ENCODE peak calls at places on chromosomes 3 and 15, in six cellular contexts. One of them, this sample, is unnamed.
A peak's percentile ranks its signal among the peaks of the same experiment; 100 is the strongest.

GRCh38 chr3:178325330-178325729 is 210.9 kb upstream of the KCNMB2 start:
- DNase-seq in HepG2: no peak
- DNase-seq in gastrocnemius medialis: no peak
- DNase-seq in transverse colon: no peak
- DNase-seq in endothelial cell of umbilical vein: peak; percentile 76
- DNase-seq in stomach: no peak
- DNase-seq in this sample: no peak

GRCh38 chr3:27141668-27142067 is 227.5 kb downstream of the NEK10 start:
- DNase-seq in HepG2: no peak
- DNase-seq in gastrocnemius medialis: no peak
- DNase-seq in transverse colon: no peak
- DNase-seq in endothelial cell of umbilical vein: no peak
- DNase-seq in stomach: no peak
- DNase-seq in this sample: no peak

GRCh38 chr15:80159301-80159700 is 6.5 kb downstream of the FAH start:
- DNase-seq in HepG2: no peak
- DNase-seq in gastrocnemius medialis: no peak
- DNase-seq in transverse colon: no peak
- DNase-seq in endothelial cell of umbilical vein: no peak
- DNase-seq in stomach: no peak
- DNase-seq in this sample: no peak

GRCh38 chr15:80533934-80534333 is 129.8 kb downstream of the ARNT2 start:
- DNase-seq in HepG2: no peak
- DNase-seq in gastrocnemius medialis: no peak
- DNase-seq in transverse colon: no peak
- DNase-seq in endothelial cell of umbilical vein: no peak
- DNase-seq in stomach: no peak
- DNase-seq in this sample: no peak

GRCh38 chr3:11155341-11156025 is 1.2 kb downstream of the HRH1 start:
- DNase-seq in HepG2: peak; percentile 24
- DNase-seq in gastrocnemius medialis: peak; percentile 48
- DNase-seq in transverse colon: peak; percentile 74
- DNase-seq in endothelial cell of umbilical vein: peak; percentile 84
- DNase-seq in stomach: peak; percentile 43
- DNase-seq in this sample: no peak

GRCh38 chr3:183924543-183924942 is 39.9 kb upstream of the PARL start:
- DNase-seq in HepG2: no peak
- DNase-seq in gastrocnemius medialis: no peak
- DNase-seq in transverse colon: no peak
- DNase-seq in endothelial cell of umbilical vein: no peak
- DNase-seq in stomach: no peak
- DNase-seq in this sample: no peak

GRCh38 chr15:90214553-90215205 is 13.5 kb downstream of the SEMA4B start:
- DNase-seq in HepG2: no peak
- DNase-seq in gastrocnemius medialis: no peak
- DNase-seq in transverse colon: no peak
- DNase-seq in endothelial cell of umbilical vein: no peak
- DNase-seq in stomach: no peak
- DNase-seq in this sample: no peak

GRCh38 chr3:127074900-127075360 is 92.0 kb downstream of the PLXNA1 start:
- DNase-seq in HepG2: no peak
- DNase-seq in gastrocnemius medialis: peak; percentile 26
- DNase-seq in transverse colon: no peak
- DNase-seq in endothelial cell of umbilical vein: no peak
- DNase-seq in stomach: no peak
- DNase-seq in this sample: no peak

GRCh38 chr15:70495988-70496387 is 267.4 kb downstream of the UACA start:
- DNase-seq in HepG2: no peak
- DNase-seq in gastrocnemius medialis: no peak
- DNase-seq in transverse colon: no peak
- DNase-seq in endothelial cell of umbilical vein: no peak
- DNase-seq in stomach: no peak
- DNase-seq in this sample: no peak

GRCh38 chr3:189961525-189962161 is 159.1 kb downstream of the P3H2 start:
- DNase-seq in HepG2: peak; percentile 67
- DNase-seq in gastrocnemius medialis: peak; percentile 60
- DNase-seq in transverse colon: peak; percentile 82
- DNase-seq in endothelial cell of umbilical vein: peak; percentile 89
- DNase-seq in stomach: peak; percentile 83
- DNase-seq in this sample: peak; percentile 66

GRCh38 chr3:151431940-151432339 is 28.9 kb downstream of the IGSF10 start:
- DNase-seq in HepG2: no peak
- DNase-seq in gastrocnemius medialis: no peak
- DNase-seq in transverse colon: no peak
- DNase-seq in endothelial cell of umbilical vein: no peak
- DNase-seq in stomach: no peak
- DNase-seq in this sample: no peak

GRCh38 chr3:152298393-152299242 is 29.9 kb downstream of the MBNL1 start:
- DNase-seq in HepG2: peak; percentile 97
- DNase-seq in gastrocnemius medialis: peak; percentile 77
- DNase-seq in transverse colon: peak; percentile 57
- DNase-seq in endothelial cell of umbilical vein: peak; percentile 88
- DNase-seq in stomach: peak; percentile 36
- DNase-seq in this sample: peak; percentile 80

GRCh38 chr3:61053781-61054496 is 197.3 kb downstream of the FHIT start:
- DNase-seq in HepG2: peak; percentile 7
- DNase-seq in gastrocnemius medialis: no peak
- DNase-seq in transverse colon: no peak
- DNase-seq in endothelial cell of umbilical vein: no peak
- DNase-seq in stomach: no peak
- DNase-seq in this sample: no peak

GRCh38 chr3:184629555-184630160 is 68.1 kb downstream of the EPHB3 start:
- DNase-seq in HepG2: no peak
- DNase-seq in gastrocnemius medialis: no peak
- DNase-seq in transverse colon: no peak
- DNase-seq in endothelial cell of umbilical vein: no peak
- DNase-seq in stomach: peak; percentile 32
- DNase-seq in this sample: no peak

GRCh38 chr3:22887664-22888291 is 315.3 kb upstream of the UBE2E2 start:
- DNase-seq in HepG2: no peak
- DNase-seq in gastrocnemius medialis: no peak
- DNase-seq in transverse colon: peak; percentile 19
- DNase-seq in endothelial cell of umbilical vein: peak; percentile 4
- DNase-seq in stomach: no peak
- DNase-seq in this sample: no peak

GRCh38 chr3:150408232-150409124 is at the start of gene TSC22D2:
- DNase-seq in HepG2: peak; percentile 80
- DNase-seq in gastrocnemius medialis: peak; percentile 93
- DNase-seq in transverse colon: peak; percentile 92
- DNase-seq in endothelial cell of umbilical vein: peak; percentile 95
- DNase-seq in stomach: peak; percentile 97
- DNase-seq in this sample: peak; percentile 96

GRCh38 chr3:40615110-40615915 is 90.6 kb downstream of the ZNF621 start:
- DNase-seq in HepG2: no peak
- DNase-seq in gastrocnemius medialis: no peak
- DNase-seq in transverse colon: no peak
- DNase-seq in endothelial cell of umbilical vein: no peak
- DNase-seq in stomach: no peak
- DNase-seq in this sample: no peak

GRCh38 chr15:29736745-29737023 is 85.6 kb downstream of the TJP1 start:
- DNase-seq in HepG2: peak; percentile 92
- DNase-seq in gastrocnemius medialis: peak; percentile 44
- DNase-seq in transverse colon: no peak
- DNase-seq in endothelial cell of umbilical vein: peak; percentile 63
- DNase-seq in stomach: no peak
- DNase-seq in this sample: no peak

GRCh38 chr3:37392957-37393356 is 218.6 kb upstream of the LRRFIP2 start:
- DNase-seq in HepG2: no peak
- DNase-seq in gastrocnemius medialis: no peak
- DNase-seq in transverse colon: no peak
- DNase-seq in endothelial cell of umbilical vein: no peak
- DNase-seq in stomach: no peak
- DNase-seq in this sample: no peak

GRCh38 chr3:36124118-36124796 is 256.0 kb upstream of the STAC start:
- DNase-seq in HepG2: peak; percentile 38
- DNase-seq in gastrocnemius medialis: no peak
- DNase-seq in transverse colon: no peak
- DNase-seq in endothelial cell of umbilical vein: no peak
- DNase-seq in stomach: no peak
- DNase-seq in this sample: peak; percentile 48

DNA sequence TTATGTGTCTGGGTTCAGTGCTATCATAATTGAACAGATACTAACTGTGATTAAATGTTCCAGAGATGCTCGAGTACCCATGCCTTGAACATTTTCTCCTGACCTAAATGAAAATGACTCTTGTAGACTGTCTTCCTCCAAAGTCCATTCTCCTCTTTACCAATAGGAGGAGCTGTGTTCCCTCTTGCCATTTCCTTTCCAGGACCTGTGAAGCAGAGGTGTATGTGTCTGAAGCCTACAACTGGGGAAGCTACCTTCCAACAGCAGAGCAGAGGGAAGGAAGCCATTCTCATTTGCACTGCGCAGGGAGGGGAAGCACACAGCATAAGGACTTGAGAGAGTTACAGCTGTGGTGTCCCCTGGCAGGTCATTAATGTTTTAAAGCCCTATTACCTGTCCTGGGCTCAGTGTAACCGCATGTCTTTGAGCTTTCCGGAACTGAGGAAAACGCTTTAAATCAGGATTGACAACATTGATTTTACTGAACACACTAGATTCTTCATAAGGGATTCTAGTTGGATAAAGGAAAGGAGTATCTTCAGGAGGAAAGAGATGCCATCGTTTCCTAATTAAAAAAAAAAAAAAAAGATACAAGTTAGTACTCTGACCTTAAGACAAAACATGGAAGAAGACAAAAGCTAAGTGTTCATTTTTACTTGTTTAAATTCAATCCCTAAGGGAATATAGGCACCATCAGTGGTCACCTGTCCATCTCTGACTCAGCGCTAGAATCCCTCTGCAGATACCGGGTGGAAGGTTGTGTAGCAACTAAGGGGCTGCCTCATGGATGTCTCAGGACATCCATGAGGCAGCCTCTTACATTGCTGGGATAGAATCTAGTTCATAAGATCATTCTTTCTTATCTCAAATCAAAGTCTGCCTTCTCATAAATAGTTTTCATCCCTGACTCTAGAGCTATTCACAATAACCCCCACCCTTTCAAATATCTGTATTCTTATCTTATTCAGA is 38.5 kb downstream of the HSPBAP1 start:
- DNase-seq in HepG2: peak; percentile 51
- DNase-seq in gastrocnemius medialis: no peak
- DNase-seq in transverse colon: no peak
- DNase-seq in endothelial cell of umbilical vein: peak; percentile 36
- DNase-seq in stomach: no peak
- DNase-seq in this sample: no peak
- TF ChIP-seq POLR2A in HepG2: no peak
- TF ChIP-seq POLR2A in gastrocnemius medialis: no peak
- TF ChIP-seq POLR2A in transverse colon: no peak
- TF ChIP-seq POLR2A in endothelial cell of umbilical vein: no peak
- TF ChIP-seq POLR2A in stomach: no peak
- TF ChIP-seq POLR2A in this sample: no peak

GRCh38 chr3:21778715-21779114 is 27.7 kb upstream of the ZNF385D start:
- DNase-seq in HepG2: no peak
- DNase-seq in gastrocnemius medialis: no peak
- DNase-seq in transverse colon: no peak
- DNase-seq in endothelial cell of umbilical vein: no peak
- DNase-seq in stomach: no peak
- DNase-seq in this sample: no peak
- H3K27ac ChIP-seq in HepG2: no peak overlapping the region
- H3K27ac ChIP-seq in gastrocnemius medialis: no peak overlapping the region
- H3K27ac ChIP-seq in transverse colon: no peak overlapping the region
- H3K27ac ChIP-seq in endothelial cell of umbilical vein: no peak overlapping the region
- H3K27ac ChIP-seq in stomach: no peak overlapping the region
- H3K27ac ChIP-seq in this sample: no peak overlapping the region

GRCh38 chr15:34754674-34755418 is at the start of gene GJD2:
- DNase-seq in HepG2: no peak
- DNase-seq in gastrocnemius medialis: no peak
- DNase-seq in transverse colon: no peak
- DNase-seq in endothelial cell of umbilical vein: no peak
- DNase-seq in stomach: no peak
- DNase-seq in this sample: no peak

GRCh38 chr15:34754171-34754580 is 622 bp downstream of the GJD2 start:
- DNase-seq in HepG2: no peak
- DNase-seq in gastrocnemius medialis: no peak
- DNase-seq in transverse colon: no peak
- DNase-seq in endothelial cell of umbilical vein: no peak
- DNase-seq in stomach: no peak
- DNase-seq in this sample: no peak

GRCh38 chr15:34757262-34757661 is 2.5 kb upstream of the GJD2 start:
- DNase-seq in HepG2: no peak
- DNase-seq in gastrocnemius medialis: no peak
- DNase-seq in transverse colon: no peak
- DNase-seq in endothelial cell of umbilical vein: no peak
- DNase-seq in stomach: no peak
- DNase-seq in this sample: no peak

GRCh38 chr15:34755419-34755773 is 598 bp upstream of the GJD2 start:
- DNase-seq in HepG2: no peak
- DNase-seq in gastrocnemius medialis: no peak
- DNase-seq in transverse colon: no peak
- DNase-seq in endothelial cell of umbilical vein: no peak
- DNase-seq in stomach: no peak
- DNase-seq in this sample: no peak

GRCh38 chr15:34753236-34753894 is 1.4 kb downstream of the GJD2 start:
- DNase-seq in HepG2: peak; percentile 10
- DNase-seq in gastrocnemius medialis: no peak
- DNase-seq in transverse colon: no peak
- DNase-seq in endothelial cell of umbilical vein: peak; percentile 49
- DNase-seq in stomach: no peak
- DNase-seq in this sample: no peak
- H3K4me3 ChIP-seq in HepG2: no peak overlapping the region
- H3K4me3 ChIP-seq in gastrocnemius medialis: no peak overlapping the region
- H3K4me3 ChIP-seq in transverse colon: no peak overlapping the region
- H3K4me3 ChIP-seq in endothelial cell of umbilical vein: no peak overlapping the region
- H3K4me3 ChIP-seq in stomach: no peak overlapping the region
- H3K4me3 ChIP-seq in this sample: no peak overlapping the region

GRCh38 chr15:99250494-99251435 is 516 bp upstream of the LRRC28 start:
- DNase-seq in HepG2: peak; percentile 97
- DNase-seq in gastrocnemius medialis: peak; percentile 99
- DNase-seq in transverse colon: peak; percentile 99
- DNase-seq in endothelial cell of umbilical vein: peak; percentile 100
- DNase-seq in stomach: peak; percentile 99
- DNase-seq in this sample: peak; percentile 99
- TF ChIP-seq POLR2A in HepG2: peak; percentile 93
- TF ChIP-seq POLR2A in gastrocnemius medialis: peak; percentile 89
- TF ChIP-seq POLR2A in transverse colon: peak; percentile 95
- TF ChIP-seq POLR2A in endothelial cell of umbilical vein: peak; percentile 89
- TF ChIP-seq POLR2A in stomach: no peak
- TF ChIP-seq POLR2A in this sample: peak; percentile 68

GRCh38 chr3:155661042-155661441 is 83.8 kb downstream of the PLCH1 start:
- DNase-seq in HepG2: no peak
- DNase-seq in gastrocnemius medialis: no peak
- DNase-seq in transverse colon: no peak
- DNase-seq in endothelial cell of umbilical vein: no peak
- DNase-seq in stomach: no peak
- DNase-seq in this sample: no peak
- H3K27ac ChIP-seq in HepG2: no peak overlapping the region
- H3K27ac ChIP-seq in gastrocnemius medialis: no peak overlapping the region
- H3K27ac ChIP-seq in transverse colon: no peak overlapping the region
- H3K27ac ChIP-seq in endothelial cell of umbilical vein: no peak overlapping the region
- H3K27ac ChIP-seq in stomach: peak overlapping the region; percentile 77
- H3K27ac ChIP-seq in this sample: no peak overlapping the region

This sample was measured in right lobe of liver.